ENCODE peak calls at places on chromosomes 5 and 9, in eight cellular contexts. V is cardiac muscle cell, G is kidney, S is spleen, T is brain microvascular endothelial cell, O is fibroblast of lung, A is neural progenitor cell, C is ovary. B is an unnamed sample.
A peak's percentile ranks its signal among the peaks of the same experiment; 100 is the strongest.

GRCh38 chr5:417765-418559 is 25.0 kb upstream of the EXOC3 start:
- DNase-seq in V (no peak), G (no peak), S (no peak), T (no peak), O (no peak), A (no peak), C (no peak), B (no peak)

GRCh38 chr9:116924462-116925110 is 237.5 kb downstream of the TRIM32 start:
- DNase-seq in V (no peak), G (no peak), S (no peak), T (no peak), O (no peak), A (no peak), C (no peak), B (no peak)

GRCh38 chr5:73596705-73597328 is 29.2 kb upstream of the ARHGEF28 start:
- DNase-seq in V (peak; percentile 51), G (no peak), S (no peak), T (peak; percentile 49), O (peak; percentile 45), A (peak; percentile 81), C (no peak), B (peak; percentile 32)

GRCh38 chr5:7742241-7742656 is 108.7 kb downstream of the CFAP90 start:
- DNase-seq in V (no peak), G (no peak), S (no peak), T (no peak), O (no peak), A (no peak), C (no peak), B (no peak)

GRCh38 chr5:36682499-36682898 is 76.1 kb downstream of the SLC1A3 start:
- DNase-seq in V (no peak), G (no peak), S (no peak), T (no peak), O (no peak), A (no peak), C (no peak), B (no peak)

GRCh38 chr9:137375321-137376058 is 47.5 kb downstream of the EXD3 start:
- DNase-seq in V (no peak), G (peak; percentile 1), S (no peak), T (no peak), O (no peak), A (no peak), C (no peak), B (no peak)

GRCh38 chr5:132830436-132831094 is at the start of gene SHROOM1:
- DNase-seq in V (peak; percentile 82), G (peak; percentile 85), S (peak; percentile 80), T (no peak), O (peak; percentile 31), A (peak; percentile 76), C (peak; percentile 52), B (peak; percentile 79)

GRCh38 chr5:1105350-1106265 is 6.3 kb downstream of the SLC12A7 start:
- DNase-seq in V (no peak), G (no peak), S (no peak), T (no peak), O (no peak), A (no peak), C (no peak), B (peak; percentile 46)

GRCh38 chr5:139649082-139649991 is 1.2 kb downstream of the CXXC5 start:
- DNase-seq in V (peak; percentile 52), G (peak; percentile 87), S (peak; percentile 88), T (no peak), O (no peak), A (peak; percentile 78), C (no peak), B (peak; percentile 28)

GRCh38 chr9:132408521-132408920 is 1.5 kb upstream of the CFAP77 start:
- DNase-seq in V (no peak), G (no peak), S (no peak), T (no peak), O (no peak), A (no peak), C (no peak), B (no peak)

GRCh38 chr9:132409828-132410528 is at the start of gene CFAP77:
- DNase-seq in V (peak; percentile 70), G (peak; percentile 81), S (peak; percentile 85), T (peak; percentile 29), O (peak; percentile 55), A (peak; percentile 86), C (peak; percentile 18), B (peak; percentile 30)

GRCh38 chr9:132404228-132404881 is 2.3 kb downstream of the TTF1 start:
- DNase-seq in V (no peak), G (no peak), S (no peak), T (no peak), O (no peak), A (no peak), C (no peak), B (no peak)

GRCh38 chr9:132406554-132407122 is at the start of gene TTF1:
- DNase-seq in V (peak; percentile 94), G (peak; percentile 97), S (peak; percentile 97), T (peak; percentile 80), O (peak; percentile 90), A (peak; percentile 96), C (peak; percentile 88), B (peak; percentile 89)

DNA sequence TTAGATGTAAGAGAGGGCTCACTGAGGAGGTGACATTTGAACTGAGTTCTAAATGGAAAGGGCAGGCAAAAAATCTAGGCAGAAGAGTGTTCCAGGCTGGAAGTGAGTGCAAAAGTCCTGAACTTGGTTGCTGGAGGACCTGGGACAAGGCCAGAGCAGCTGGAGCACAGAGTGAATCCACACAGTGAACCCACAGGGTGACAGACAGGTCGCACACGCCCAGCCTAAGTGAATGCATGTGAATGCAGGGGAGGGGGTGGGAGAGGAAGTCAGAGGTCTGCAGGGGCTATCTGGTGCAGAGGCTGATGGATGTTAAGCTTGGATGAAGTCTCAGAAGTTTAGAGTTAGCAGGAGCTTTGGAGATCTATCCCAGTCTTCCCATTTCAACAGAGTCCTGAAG is 556 bp upstream of the TTF1 start:
- DNase-seq in V (no peak), G (no peak), S (no peak), T (no peak), O (no peak), A (no peak), C (no peak), B (no peak)
- H3K27ac ChIP-seq in V (no peak overlapping the region), G (no peak overlapping the region), S (no peak overlapping the region), T (no peak overlapping the region), O (no peak overlapping the region), A (no peak overlapping the region), C (no peak overlapping the region), B (no peak overlapping the region)

DNA sequence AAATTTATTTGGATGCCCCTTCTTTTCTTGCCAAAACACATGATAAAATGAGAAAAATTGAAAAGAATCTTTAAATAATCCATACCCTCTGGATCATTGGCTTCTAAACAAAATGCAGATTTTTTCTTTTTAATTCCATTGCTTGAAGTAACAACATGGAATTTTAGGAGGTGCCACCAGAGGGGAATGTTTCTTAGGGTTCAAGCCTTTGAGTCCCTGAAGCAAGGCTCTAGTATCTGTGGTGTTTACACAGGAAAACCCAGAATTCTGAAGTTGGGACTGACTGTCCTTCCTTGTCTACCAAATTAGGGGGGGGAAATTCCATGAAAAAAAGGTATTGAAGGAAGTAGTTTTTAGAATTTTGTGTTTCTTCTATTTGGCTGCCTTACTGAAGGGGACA is 69.4 kb downstream of the LMNB1 start:
- DNase-seq in V (no peak), G (no peak), S (no peak), T (no peak), O (peak; percentile 52), A (no peak), C (no peak), B (no peak)
- TF ChIP-seq CTCF in V (peak; percentile 41), G (no peak), S (no peak), T (peak; percentile 26), O (peak; percentile 31), A (peak; percentile 36), C (no peak), B (no peak)

DNA sequence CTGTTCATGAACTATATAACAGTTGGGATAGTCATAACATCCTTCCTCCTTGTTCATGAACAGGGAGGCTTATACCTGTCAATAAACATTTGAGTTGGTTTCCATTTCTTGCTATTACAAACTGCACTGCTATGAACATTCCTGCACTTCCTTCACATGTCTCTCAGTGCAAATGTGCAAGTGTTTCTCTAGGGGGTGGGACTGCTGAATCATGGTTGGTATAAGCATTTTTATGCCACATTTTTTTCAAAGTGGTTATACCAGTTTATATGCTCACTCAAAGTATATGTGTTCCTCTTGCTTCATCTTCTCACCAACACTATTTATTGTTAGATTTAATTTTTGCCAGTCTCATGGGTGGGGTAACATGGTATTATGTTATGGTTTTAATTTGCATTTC is 25.8 kb upstream of the TPD52L3 start:
- DNase-seq in V (no peak), G (no peak), S (no peak), T (peak; percentile 7), O (no peak), A (no peak), C (no peak), B (no peak)
- H3K4me3 ChIP-seq in V (no peak overlapping the region), G (no peak overlapping the region), S (no peak overlapping the region), T (no peak overlapping the region), O (no peak overlapping the region), A (no peak overlapping the region), C (no peak overlapping the region), B (no peak overlapping the region)

DNA sequence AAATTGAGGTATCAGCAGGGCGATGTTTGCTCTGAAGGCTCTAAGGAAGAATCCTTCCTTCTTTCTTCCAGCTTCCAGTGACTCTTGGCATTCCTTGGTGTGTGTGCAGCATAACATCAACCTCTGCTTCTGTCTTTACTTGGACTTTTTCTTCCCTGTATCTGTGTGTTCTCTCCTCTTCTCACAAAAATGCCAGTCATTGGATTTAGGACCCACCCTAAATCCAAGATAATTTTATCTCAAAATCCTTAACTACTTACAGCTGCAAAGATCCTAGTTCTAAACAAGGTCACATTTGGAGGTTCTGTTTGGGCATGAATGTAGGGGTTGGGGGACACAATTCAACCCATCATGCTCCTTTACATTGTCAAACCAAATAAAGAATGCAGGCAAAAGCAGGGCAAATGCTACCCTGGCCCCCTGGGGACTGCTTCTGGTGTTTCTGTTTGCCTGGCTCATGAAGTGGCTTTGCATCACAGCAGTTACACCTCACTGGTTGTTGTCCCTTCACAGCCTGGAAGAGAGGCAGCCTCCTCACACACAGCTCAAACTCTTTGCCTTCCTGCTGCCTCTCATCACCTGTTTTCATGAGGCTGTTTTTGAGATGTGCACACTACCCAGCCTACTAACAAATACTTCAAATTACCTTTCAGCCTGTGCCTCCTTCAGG is 64.8 kb upstream of the PLCXD3 start:
- DNase-seq in V (no peak), G (no peak), S (no peak), T (no peak), O (no peak), A (peak; percentile 49), C (no peak), B (no peak)
- H3K27ac ChIP-seq in V (no peak overlapping the region), G (no peak overlapping the region), S (no peak overlapping the region), T (no peak overlapping the region), O (no peak overlapping the region), A (no peak overlapping the region), C (no peak overlapping the region), B (no peak overlapping the region)